ENCODE peak calls at places on chromosomes 12 and 14, in seven cellular contexts. One of them, this sample, is unnamed. For H3K36me3, the result is how much of the 10 kb centered on the place peaks cover.

GRCh38 chr14:61933021-61933420 is 170.8 kb downstream of the SNAPC1 start:
- DNase-seq in cardiac muscle cell: no peak
- DNase-seq in lung: no peak
- DNase-seq in stomach: no peak
- DNase-seq in ovary: no peak
- DNase-seq in MM.1S: no peak
- DNase-seq in astrocyte: no peak
- DNase-seq in this sample: no peak

GRCh38 chr12:1744932-1745331 is 54.1 kb downstream of the ADIPOR2 start:
- DNase-seq in cardiac muscle cell: no peak
- DNase-seq in lung: no peak
- DNase-seq in stomach: no peak
- DNase-seq in ovary: no peak
- DNase-seq in MM.1S: no peak
- DNase-seq in astrocyte: peak
- DNase-seq in this sample: no peak

GRCh38 chr12:100199347-100200136 is 1.1 kb upstream of the ACTR6 start:
- DNase-seq in cardiac muscle cell: peak
- DNase-seq in lung: peak
- DNase-seq in stomach: peak
- DNase-seq in ovary: peak
- DNase-seq in MM.1S: peak
- DNase-seq in astrocyte: peak
- DNase-seq in this sample: peak

GRCh38 chr12:64092507-64092906 is 129.6 kb downstream of the KICS2 start:
- DNase-seq in cardiac muscle cell: no peak
- DNase-seq in lung: no peak
- DNase-seq in stomach: no peak
- DNase-seq in ovary: no peak
- DNase-seq in MM.1S: no peak
- DNase-seq in astrocyte: no peak
- DNase-seq in this sample: no peak

GRCh38 chr12:3607039-3607719 is 116.2 kb downstream of the PRMT8 start:
- DNase-seq in cardiac muscle cell: no peak
- DNase-seq in lung: no peak
- DNase-seq in stomach: no peak
- DNase-seq in ovary: no peak
- DNase-seq in MM.1S: no peak
- DNase-seq in astrocyte: no peak
- DNase-seq in this sample: no peak

GRCh38 chr12:27552886-27553560 is 29.0 kb downstream of the PPFIBP1 start:
- DNase-seq in cardiac muscle cell: no peak
- DNase-seq in lung: no peak
- DNase-seq in stomach: no peak
- DNase-seq in ovary: no peak
- DNase-seq in MM.1S: no peak
- DNase-seq in astrocyte: peak
- DNase-seq in this sample: no peak

GRCh38 chr12:12017798-12018197 is 52.9 kb upstream of the BCL2L14 start:
- DNase-seq in cardiac muscle cell: peak
- DNase-seq in lung: no peak
- DNase-seq in stomach: no peak
- DNase-seq in ovary: no peak
- DNase-seq in MM.1S: no peak
- DNase-seq in astrocyte: no peak
- DNase-seq in this sample: no peak

GRCh38 chr12:112303004-112303403 is 79.2 kb downstream of the HECTD4 start:
- DNase-seq in cardiac muscle cell: no peak
- DNase-seq in lung: no peak
- DNase-seq in stomach: no peak
- DNase-seq in ovary: no peak
- DNase-seq in MM.1S: peak
- DNase-seq in astrocyte: peak
- DNase-seq in this sample: peak

GRCh38 chr14:77865455-77865854 is 65.5 kb downstream of the ADCK1 start:
- DNase-seq in cardiac muscle cell: no peak
- DNase-seq in lung: no peak
- DNase-seq in stomach: no peak
- DNase-seq in ovary: no peak
- DNase-seq in MM.1S: no peak
- DNase-seq in astrocyte: no peak
- DNase-seq in this sample: no peak

GRCh38 chr14:61281186-61281676 is at the start of gene TMEM30B:
- DNase-seq in cardiac muscle cell: no peak
- DNase-seq in lung: peak
- DNase-seq in stomach: peak
- DNase-seq in ovary: peak
- DNase-seq in MM.1S: no peak
- DNase-seq in astrocyte: no peak
- DNase-seq in this sample: no peak

GRCh38 chr12:122366685-122367475 is 55.6 kb downstream of the CLIP1 start:
- DNase-seq in cardiac muscle cell: no peak
- DNase-seq in lung: no peak
- DNase-seq in stomach: no peak
- DNase-seq in ovary: no peak
- DNase-seq in MM.1S: no peak
- DNase-seq in astrocyte: peak
- DNase-seq in this sample: no peak

GRCh38 chr14:71206123-71206522 is 298.9 kb downstream of the PCNX1 start:
- DNase-seq in cardiac muscle cell: no peak
- DNase-seq in lung: no peak
- DNase-seq in stomach: no peak
- DNase-seq in ovary: no peak
- DNase-seq in MM.1S: no peak
- DNase-seq in astrocyte: no peak
- DNase-seq in this sample: no peak

GRCh38 chr14:22434030-22434429 is 155.0 kb downstream of the DAD1 start:
- DNase-seq in cardiac muscle cell: no peak
- DNase-seq in lung: no peak
- DNase-seq in stomach: no peak
- DNase-seq in ovary: no peak
- DNase-seq in MM.1S: no peak
- DNase-seq in astrocyte: no peak
- DNase-seq in this sample: no peak

GRCh38 chr12:19035552-19035951 is 94.0 kb upstream of the PLEKHA5 start:
- DNase-seq in cardiac muscle cell: no peak
- DNase-seq in lung: no peak
- DNase-seq in stomach: no peak
- DNase-seq in ovary: no peak
- DNase-seq in MM.1S: no peak
- DNase-seq in astrocyte: peak
- DNase-seq in this sample: no peak

GRCh38 chr12:65818454-65819382 is 5.6 kb upstream of the HMGA2 start:
- DNase-seq in cardiac muscle cell: no peak
- DNase-seq in lung: no peak
- DNase-seq in stomach: no peak
- DNase-seq in ovary: no peak
- DNase-seq in MM.1S: no peak
- DNase-seq in astrocyte: peak
- DNase-seq in this sample: no peak

GRCh38 chr12:48881652-48882324 is 16.1 kb upstream of the RND1 start:
- DNase-seq in cardiac muscle cell: no peak
- DNase-seq in lung: no peak
- DNase-seq in stomach: no peak
- DNase-seq in ovary: no peak
- DNase-seq in MM.1S: no peak
- DNase-seq in astrocyte: no peak
- DNase-seq in this sample: no peak

GRCh38 chr14:67241416-67242362 is at the start of gene PALS1:
- DNase-seq in cardiac muscle cell: peak
- DNase-seq in lung: peak
- DNase-seq in stomach: no peak
- DNase-seq in ovary: no peak
- DNase-seq in MM.1S: no peak
- DNase-seq in astrocyte: peak
- DNase-seq in this sample: no peak

GRCh38 chr12:56115329-56115728 is 1.1 kb upstream of the RPL41 start:
- DNase-seq in cardiac muscle cell: no peak
- DNase-seq in lung: no peak
- DNase-seq in stomach: no peak
- DNase-seq in ovary: peak
- DNase-seq in MM.1S: no peak
- DNase-seq in astrocyte: peak
- DNase-seq in this sample: no peak

GRCh38 chr12:27981874-27982273 is 9.3 kb upstream of the PTHLH start:
- DNase-seq in cardiac muscle cell: no peak
- DNase-seq in lung: no peak
- DNase-seq in stomach: no peak
- DNase-seq in ovary: no peak
- DNase-seq in MM.1S: no peak
- DNase-seq in astrocyte: peak
- DNase-seq in this sample: no peak

GRCh38 chr12:113250045-113250444 is 28.8 kb downstream of the TPCN1 start:
- DNase-seq in cardiac muscle cell: no peak
- DNase-seq in lung: no peak
- DNase-seq in stomach: no peak
- DNase-seq in ovary: peak
- DNase-seq in MM.1S: no peak
- DNase-seq in astrocyte: no peak
- DNase-seq in this sample: no peak

GRCh38 chr12:49104822-49105221 is 5.8 kb downstream of the LMBR1L start:
- DNase-seq in cardiac muscle cell: no peak
- DNase-seq in lung: no peak
- DNase-seq in stomach: no peak
- DNase-seq in ovary: no peak
- DNase-seq in MM.1S: no peak
- DNase-seq in astrocyte: no peak
- DNase-seq in this sample: no peak

GRCh38 chr12:95641299-95641947 is 90.1 kb upstream of the USP44 start:
- DNase-seq in cardiac muscle cell: peak
- DNase-seq in lung: no peak
- DNase-seq in stomach: no peak
- DNase-seq in ovary: no peak
- DNase-seq in MM.1S: no peak
- DNase-seq in astrocyte: no peak
- DNase-seq in this sample: no peak

GRCh38 chr12:4355843-4356327 is 23.6 kb downstream of the FGF23 start:
- DNase-seq in cardiac muscle cell: peak
- DNase-seq in lung: no peak
- DNase-seq in stomach: no peak
- DNase-seq in ovary: no peak
- DNase-seq in MM.1S: peak
- DNase-seq in astrocyte: no peak
- DNase-seq in this sample: no peak

GRCh38 chr12:119375619-119376018 is 41.1 kb downstream of the CCDC60 start:
- DNase-seq in cardiac muscle cell: no peak
- DNase-seq in lung: no peak
- DNase-seq in stomach: no peak
- DNase-seq in ovary: no peak
- DNase-seq in MM.1S: no peak
- DNase-seq in astrocyte: no peak
- DNase-seq in this sample: peak

GRCh38 chr14:99937475-99938244 is 127.6 kb upstream of the EVL start:
- DNase-seq in cardiac muscle cell: no peak
- DNase-seq in lung: no peak
- DNase-seq in stomach: no peak
- DNase-seq in ovary: no peak
- DNase-seq in MM.1S: no peak
- DNase-seq in astrocyte: no peak
- DNase-seq in this sample: no peak

GRCh38 chr14:94145902-94146527 is 16.6 kb upstream of the IFI27L2 start:
- DNase-seq in cardiac muscle cell: no peak
- DNase-seq in lung: no peak
- DNase-seq in stomach: no peak
- DNase-seq in ovary: no peak
- DNase-seq in MM.1S: no peak
- DNase-seq in astrocyte: no peak
- DNase-seq in this sample: no peak

GRCh38 chr14:37591311-37591940 is 3.6 kb downstream of the FOXA1 start:
- DNase-seq in cardiac muscle cell: no peak
- DNase-seq in lung: no peak
- DNase-seq in stomach: peak
- DNase-seq in ovary: no peak
- DNase-seq in MM.1S: no peak
- DNase-seq in astrocyte: no peak
- DNase-seq in this sample: no peak
- TF ChIP-seq CTCF in cardiac muscle cell: peak
- TF ChIP-seq CTCF in lung: no peak
- TF ChIP-seq CTCF in stomach: no peak
- TF ChIP-seq CTCF in ovary: no peak
- TF ChIP-seq CTCF in MM.1S: no peak
- TF ChIP-seq CTCF in astrocyte: no peak
- TF ChIP-seq CTCF in this sample: no peak

GRCh38 chr12:17344649-17345048 is 738.7 kb upstream of the LMO3 start:
- DNase-seq in cardiac muscle cell: no peak
- DNase-seq in lung: no peak
- DNase-seq in stomach: no peak
- DNase-seq in ovary: no peak
- DNase-seq in MM.1S: no peak
- DNase-seq in astrocyte: no peak
- DNase-seq in this sample: no peak
- H3K4me3 ChIP-seq in cardiac muscle cell: no peak
- H3K4me3 ChIP-seq in lung: no peak
- H3K4me3 ChIP-seq in stomach: no peak
- H3K4me3 ChIP-seq in ovary: no peak
- H3K4me3 ChIP-seq in MM.1S: no peak
- H3K4me3 ChIP-seq in astrocyte: no peak
- H3K4me3 ChIP-seq in this sample: no peak

DNA sequence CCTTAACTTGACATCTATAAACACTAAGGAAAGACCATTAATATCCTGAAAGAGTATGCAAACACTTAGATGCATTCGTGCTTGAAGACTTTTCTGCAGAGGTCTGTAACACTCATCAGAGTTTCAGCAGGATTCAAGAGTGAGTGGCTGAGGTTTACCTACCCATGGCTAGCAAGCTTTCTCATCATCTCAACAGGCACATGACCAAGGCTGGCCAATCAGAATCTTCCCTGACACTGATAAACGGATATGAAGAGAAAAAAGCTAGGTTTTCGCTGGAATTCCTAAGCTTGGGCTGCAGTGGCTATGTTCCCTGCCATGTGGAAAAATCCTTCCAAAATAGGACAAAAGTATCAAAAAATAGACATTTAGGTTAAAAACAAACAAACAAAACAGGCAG is 162.1 kb upstream of the USP15 start:
- DNase-seq in cardiac muscle cell: no peak
- DNase-seq in lung: no peak
- DNase-seq in stomach: no peak
- DNase-seq in ovary: no peak
- DNase-seq in MM.1S: no peak
- DNase-seq in astrocyte: no peak
- DNase-seq in this sample: no peak
- H3K36me3 ChIP-seq in cardiac muscle cell: under half
- H3K36me3 ChIP-seq in lung: under half
- H3K36me3 ChIP-seq in stomach: under half
- H3K36me3 ChIP-seq in ovary: under half
- H3K36me3 ChIP-seq in MM.1S: under half
- H3K36me3 ChIP-seq in astrocyte: under half
- H3K36me3 ChIP-seq in this sample: under half

DNA sequence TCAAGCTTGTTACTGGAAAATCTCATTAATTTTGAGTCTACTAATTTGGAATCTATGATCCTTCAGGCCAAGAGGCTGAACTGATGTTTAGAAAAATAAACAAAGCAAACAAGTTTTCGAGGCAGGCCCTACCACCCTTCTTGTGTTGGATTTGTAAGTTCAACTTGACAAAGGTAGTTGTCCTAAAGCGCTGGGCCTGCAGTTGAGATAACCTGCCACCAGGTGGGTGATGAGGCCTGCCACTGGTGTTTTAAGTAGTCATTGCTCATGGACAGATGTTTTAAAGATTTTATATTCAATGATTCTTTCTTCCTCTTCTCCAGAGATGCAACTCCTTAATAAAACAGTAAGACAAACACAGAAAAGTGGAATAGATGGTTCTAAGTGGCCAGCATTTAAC is 19.4 kb downstream of the ACVRL1 start:
- DNase-seq in cardiac muscle cell: peak
- DNase-seq in lung: no peak
- DNase-seq in stomach: peak
- DNase-seq in ovary: no peak
- DNase-seq in MM.1S: peak
- DNase-seq in astrocyte: no peak
- DNase-seq in this sample: peak
- TF ChIP-seq CTCF in cardiac muscle cell: peak
- TF ChIP-seq CTCF in lung: no peak
- TF ChIP-seq CTCF in stomach: peak
- TF ChIP-seq CTCF in ovary: no peak
- TF ChIP-seq CTCF in MM.1S: peak
- TF ChIP-seq CTCF in astrocyte: peak
- TF ChIP-seq CTCF in this sample: peak